ENCODE peak calls at places on chromosome 9, in six cellular contexts. P is psoas muscle, M is left lung, Z is GM20000, Q is kidney, W is K562. G is an unnamed sample.

GRCh38 chr9:78967557-78968212 is 604.1 kb upstream of the TLE4 start:
- DNase-seq in W (no peak), P (no peak), Q (no peak), Z (no peak), M (no peak), G (no peak)

GRCh38 chr9:126548312-126548711 is 65.4 kb upstream of the LMX1B start:
- DNase-seq in P (no peak), M (no peak), Z (no peak), W (no peak), Q (no peak), G (no peak)

GRCh38 chr9:114344692-114345091 is 15.0 kb downstream of the ORM2 start:
- DNase-seq in Q (peak; percentile 48), Z (no peak), P (no peak), W (no peak), M (no peak), G (no peak)

GRCh38 chr9:34190996-34191892 is 12.4 kb downstream of the UBAP1 start:
- DNase-seq in M (no peak), Q (no peak), Z (no peak), P (no peak), W (no peak), G (no peak)

GRCh38 chr9:125176632-125177031 is 13.0 kb downstream of the PPP6C start:
- DNase-seq in Q (no peak), W (peak; percentile 37), Z (no peak), M (no peak), P (no peak), G (no peak)

GRCh38 chr9:135069556-135070197 is 17.8 kb upstream of the OLFM1 start:
- DNase-seq in W (no peak), M (peak; percentile 8), Q (peak; percentile 22), Z (no peak), P (no peak), G (no peak)

GRCh38 chr9:99905833-99906402 is 536 bp upstream of the STX17 start:
- DNase-seq in M (no peak), Z (no peak), P (no peak), Q (no peak), W (no peak), G (peak; percentile 14)

GRCh38 chr9:21684831-21685362 is 117.5 kb upstream of the MTAP start:
- DNase-seq in W (no peak), P (no peak), Z (no peak), M (peak; percentile 56), Q (no peak), G (peak; percentile 69)

GRCh38 chr9:91248707-91249106 is 113.0 kb downstream of the AUH start:
- DNase-seq in Z (no peak), Q (no peak), M (no peak), W (no peak), P (no peak), G (no peak)

GRCh38 chr9:93072383-93072795 is 13.9 kb downstream of the SUSD3 start:
- DNase-seq in P (no peak), Z (no peak), Q (no peak), W (no peak), M (no peak), G (no peak)

GRCh38 chr9:104890433-104890770 is 37.6 kb downstream of the ABCA1 start:
- DNase-seq in P (no peak), M (no peak), Q (no peak), W (no peak), Z (no peak), G (no peak)

GRCh38 chr9:19193029-19193324 is 37.5 kb upstream of the DENND4C start:
- DNase-seq in W (no peak), Z (no peak), P (no peak), Q (no peak), M (no peak), G (no peak)

GRCh38 chr9:133609311-133610098 is at the start of gene FAM163B:
- DNase-seq in Q (peak; percentile 82), W (peak; percentile 85), Z (no peak), M (no peak), P (peak; percentile 62), G (no peak)

GRCh38 chr9:128027705-128028104 is 39.4 kb downstream of the NAIF1 start:
- DNase-seq in Q (no peak), W (no peak), P (no peak), M (no peak), Z (no peak), G (no peak)

GRCh38 chr9:133576591-133577462 is 32.4 kb downstream of the FAM163B start:
- DNase-seq in Q (no peak), Z (peak; percentile 63), W (peak; percentile 40), P (no peak), M (no peak), G (no peak)

GRCh38 chr9:12771891-12772290 is 2.9 kb upstream of the LURAP1L start:
- DNase-seq in W (no peak), M (no peak), Z (no peak), P (no peak), Q (no peak), G (no peak)

DNA sequence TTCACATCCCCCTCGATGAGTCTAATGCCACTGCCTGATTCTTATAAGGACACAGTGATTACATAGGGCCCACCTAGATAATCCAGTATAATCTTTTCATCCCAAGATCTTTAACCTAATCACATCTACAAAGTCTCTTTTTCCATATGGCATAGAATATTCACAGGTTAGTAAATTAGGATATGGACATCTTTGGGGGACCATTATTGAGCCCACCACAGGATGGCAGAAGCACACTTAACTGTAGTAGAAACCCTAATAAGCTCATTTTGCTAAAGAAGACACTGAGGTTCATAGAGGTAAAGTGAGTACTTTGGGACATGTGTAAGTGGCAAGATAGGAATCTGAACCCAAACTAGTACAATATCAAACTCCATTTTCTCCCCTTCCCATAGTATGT is 38.9 kb downstream of the ASTN2 start:
- DNase-seq in W (no peak), M (no peak), Q (no peak), P (no peak), Z (no peak), G (no peak)
- TF ChIP-seq CTCF in W (no peak), M (no peak), Q (no peak), P (no peak), Z (no peak), G (no peak)

GRCh38 chr9:123722378-123722777 is 207.5 kb downstream of the DENND1A start:
- DNase-seq in W (no peak), Z (no peak), P (no peak), Q (no peak), M (no peak), G (no peak)

GRCh38 chr9:123725389-123725788 is 204.5 kb downstream of the DENND1A start:
- DNase-seq in Z (no peak), Q (no peak), W (no peak), M (no peak), P (peak; percentile 56), G (no peak)

GRCh38 chr9:123723135-123723875 is 206.6 kb downstream of the DENND1A start:
- DNase-seq in M (no peak), Z (no peak), Q (no peak), W (no peak), P (no peak), G (no peak)

GRCh38 chr9:123727332-123727731 is 202.6 kb downstream of the DENND1A start:
- DNase-seq in Z (no peak), P (no peak), Q (no peak), W (no peak), M (no peak), G (no peak)

GRCh38 chr9:123724211-123724831 is 205.6 kb downstream of the DENND1A start:
- DNase-seq in Q (no peak), P (no peak), Z (no peak), M (no peak), W (no peak), G (no peak)
- TF ChIP-seq CTCF in Q (peak; percentile 40), P (peak; percentile 12), Z (no peak), M (no peak), W (no peak), G (no peak)

GRCh38 chr9:24342457-24342856 is 203.2 kb downstream of the IZUMO3 start:
- DNase-seq in Z (no peak), M (no peak), P (no peak), W (no peak), Q (no peak), G (no peak)
- TF ChIP-seq CTCF in Z (no peak), M (no peak), P (no peak), W (no peak), Q (no peak), G (no peak)

DNA sequence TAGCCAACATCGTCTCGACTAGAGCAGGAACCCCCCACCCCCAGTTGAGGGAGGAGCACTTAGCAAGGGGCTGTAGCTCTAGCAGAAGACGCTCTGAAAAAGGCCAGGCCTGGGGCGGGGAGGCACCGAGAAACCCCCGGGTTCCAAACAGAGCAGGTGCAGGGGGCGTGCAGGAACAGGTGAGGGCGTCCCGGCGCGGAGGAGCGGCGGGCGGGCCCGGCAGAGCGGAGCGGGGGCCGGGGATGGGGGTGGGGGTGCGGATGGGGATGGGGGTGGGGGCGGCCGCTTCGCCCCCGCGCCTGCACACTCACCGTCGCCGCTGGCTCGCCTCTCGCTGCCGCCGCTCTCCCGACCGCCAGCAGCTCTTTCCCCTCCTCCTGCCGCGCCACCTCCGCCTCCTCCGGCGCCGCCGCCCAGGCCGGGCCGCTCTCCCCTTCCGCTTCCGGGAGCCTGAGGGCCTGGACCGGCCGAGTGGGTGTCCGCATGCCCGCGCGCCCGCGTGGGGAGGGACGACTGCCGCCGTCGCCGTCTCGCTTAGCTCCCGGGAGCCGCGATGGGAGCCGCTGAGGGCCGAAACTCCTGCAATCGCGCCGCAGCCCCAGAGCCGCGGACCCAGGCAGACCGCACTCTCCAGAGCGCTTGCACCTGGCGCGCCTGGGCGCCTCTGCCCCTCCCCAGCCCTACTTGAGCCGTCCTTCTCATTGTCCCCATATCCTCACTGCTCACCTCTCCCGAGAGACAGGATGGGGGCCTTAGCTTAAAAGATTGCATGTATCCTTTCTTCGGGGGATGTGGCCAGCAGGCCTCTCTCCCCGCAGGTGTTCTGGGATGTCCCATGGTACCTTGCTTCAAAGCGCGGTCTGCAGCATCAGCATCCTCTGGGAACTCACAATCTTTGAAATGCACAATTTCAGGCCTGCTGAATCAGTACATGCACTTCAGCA is at the start of gene ZDHHC21:
- DNase-seq in W (peak; percentile 35), M (peak; percentile 80), Q (peak; percentile 94), Z (peak; percentile 90), P (peak; percentile 88), G (peak; percentile 64)
- TF ChIP-seq CTCF in W (no peak), M (no peak), Q (no peak), Z (no peak), P (no peak), G (no peak)